ENCODE peak calls at places on chromosomes 6 and 20, in five cellular contexts. H is mucosa of gallbladder, K is NAMALWA, B is mesendoderm, V is retinal pigment epithelial cell. I is an unnamed sample.

GRCh38 chr6:104597541-104598050 is 262.1 kb downstream of the HACE1 start:
- DNase-seq in H (no peak), K (no peak), B (peak; percentile 89), V (peak; percentile 99), I (no peak)

GRCh38 chr6:125717120-125717731 is 32.2 kb upstream of the HEY2 start:
- DNase-seq in H (no peak), K (peak; percentile 14), B (no peak), V (no peak), I (no peak)

GRCh38 chr6:159701413-159701999 is 8.5 kb upstream of the SOD2 start:
- DNase-seq in H (no peak), K (no peak), B (no peak), V (peak; percentile 65), I (no peak)

GRCh38 chr20:2042400-2042799 is 48.5 kb upstream of the PDYN start:
- DNase-seq in H (no peak), K (no peak), B (no peak), V (peak; percentile 12), I (no peak)

GRCh38 chr6:12030993-12031550 is 19.0 kb downstream of the HIVEP1 start:
- DNase-seq in H (no peak), K (no peak), B (no peak), V (no peak), I (no peak)

GRCh38 chr6:158737710-158738615 is 81.2 kb downstream of the EZR start:
- DNase-seq in H (no peak), K (no peak), B (no peak), V (no peak), I (no peak)

GRCh38 chr20:8829232-8829631 is 239.7 kb upstream of the PLCB4 start:
- DNase-seq in H (no peak), K (no peak), B (peak; percentile 11), V (no peak), I (no peak)

GRCh38 chr20:48732081-48732829 is 95.5 kb downstream of the PREX1 start:
- DNase-seq in H (no peak), K (no peak), B (no peak), V (no peak), I (no peak)

GRCh38 chr20:31446084-31446819 is 5.8 kb downstream of the DEFB123 start:
- DNase-seq in H (no peak), K (no peak), B (no peak), V (no peak), I (no peak)

I was measured in lower leg skin.